ENCODE peak calls at places on chromosomes 4 and X, in four cellular contexts. B, X, Z and N are unnamed samples.
A peak's percentile ranks its signal among the peaks of the same experiment; 100 is the strongest.

GRCh38 chr4:21726255-21726815 is 222.2 kb downstream of the KCNIP4 start:
- DNase-seq in B (no peak), X (peak; percentile 60), Z (peak; percentile 85), N (no peak)

GRCh38 chr4:7351014-7351413 is 83.7 kb downstream of the PSAPL1 start:
- DNase-seq in B (no peak), X (no peak), Z (no peak), N (no peak)

GRCh38 chrX:13473666-13474516 is 95.5 kb upstream of the EGFL6 start:
- DNase-seq in B (peak; percentile 7), X (peak; percentile 33), Z (no peak), N (peak; percentile 32)

GRCh38 chrX:112826020-112826419 is 14.6 kb downstream of the AMOT start:
- DNase-seq in B (no peak), X (no peak), Z (no peak), N (no peak)

GRCh38 chr4:84279678-84280077 is 219.4 kb downstream of the NKX6-1 start:
- DNase-seq in B (no peak), X (no peak), Z (no peak), N (no peak)

GRCh38 chr4:123462007-123462406 is 65.4 kb downstream of the SPRY1 start:
- DNase-seq in B (no peak), X (no peak), Z (no peak), N (no peak)

GRCh38 chrX:115592997-115593734 is 32.2 kb downstream of the PLS3 start:
- DNase-seq in B (no peak), X (peak; percentile 76), Z (peak; percentile 71), N (no peak)

GRCh38 chrX:7168366-7168765 is 20.4 kb upstream of the PUDP start:
- DNase-seq in B (no peak), X (no peak), Z (no peak), N (no peak)

GRCh38 chr4:108080752-108081151 is 88.0 kb downstream of the LEF1 start:
- DNase-seq in B (peak; percentile 35), X (no peak), Z (no peak), N (no peak)

GRCh38 chr4:53962516-53963225 is 101.7 kb downstream of the CHIC2 start:
- DNase-seq in B (no peak), X (peak; percentile 55), Z (no peak), N (no peak)

GRCh38 chr4:187478292-187479205 is 517.0 kb upstream of the ZFP42 start:
- DNase-seq in B (no peak), X (peak; percentile 48), Z (no peak), N (no peak)

GRCh38 chr4:39324446-39324845 is 41.7 kb downstream of the RFC1 start:
- DNase-seq in B (no peak), X (peak; percentile 38), Z (peak; percentile 10), N (no peak)

GRCh38 chr4:92497141-92497540 is 193.4 kb downstream of the GRID2 start:
- DNase-seq in B (no peak), X (no peak), Z (no peak), N (no peak)

GRCh38 chr4:2364654-2365053 is 53.8 kb downstream of the ZFYVE28 start:
- DNase-seq in B (peak; percentile 45), X (peak; percentile 53), Z (no peak), N (peak; percentile 69)

GRCh38 chr4:102734591-102735385 is 26.0 kb downstream of the MANBA start:
- DNase-seq in B (no peak), X (no peak), Z (no peak), N (peak; percentile 57)

GRCh38 chrX:55709735-55710134 is 7.8 kb upstream of the RRAGB start:
- DNase-seq in B (no peak), X (no peak), Z (no peak), N (no peak)

GRCh38 chr4:85831647-85832046 is 356.7 kb downstream of the ARHGAP24 start:
- DNase-seq in B (no peak), X (no peak), Z (no peak), N (no peak)

GRCh38 chr4:138158746-138159297 is 83.3 kb downstream of the SLC7A11 start:
- DNase-seq in B (no peak), X (peak; percentile 67), Z (peak; percentile 43), N (no peak)

GRCh38 chr4:87908341-87908740 is 67.2 kb upstream of the SPP1 start:
- DNase-seq in B (no peak), X (no peak), Z (no peak), N (no peak)

GRCh38 chrX:24002167-24002566 is 24.8 kb downstream of the KLHL15 start:
- DNase-seq in B (no peak), X (no peak), Z (no peak), N (peak; percentile 7)

GRCh38 chrX:48782795-48783194 is 3.6 kb upstream of the GATA1 start:
- DNase-seq in B (no peak), X (no peak), Z (no peak), N (no peak)

GRCh38 chr4:52979020-52979419 is 116.9 kb downstream of the RASL11B start:
- DNase-seq in B (no peak), X (peak; percentile 20), Z (no peak), N (no peak)

GRCh38 chrX:134636859-134637258 is 21.4 kb downstream of the PLAC1 start:
- DNase-seq in B (no peak), X (peak; percentile 25), Z (no peak), N (no peak)

GRCh38 chr4:71828450-71828849 is 44.6 kb upstream of the GC start:
- DNase-seq in B (no peak), X (no peak), Z (no peak), N (no peak)

GRCh38 chrX:77014655-77015377 is 432.4 kb upstream of the FGF16 start:
- DNase-seq in B (no peak), X (no peak), Z (no peak), N (no peak)

GRCh38 chr4:71026086-71026485 is 32.6 kb downstream of the DCK start:
- DNase-seq in B (no peak), X (peak; percentile 78), Z (peak; percentile 82), N (no peak)

GRCh38 chr4:126977306-126977705 is 655.5 kb upstream of the INTU start:
- DNase-seq in B (no peak), X (peak; percentile 16), Z (no peak), N (no peak)

GRCh38 chr4:97984545-97985131 is 158.6 kb downstream of the STPG2 start:
- DNase-seq in B (no peak), X (peak; percentile 10), Z (peak; percentile 33), N (no peak)

GRCh38 chrX:123818243-123818642 is 41.6 kb upstream of the XIAP start:
- DNase-seq in B (no peak), X (no peak), Z (no peak), N (no peak)

GRCh38 chrX:69232945-69233344 is 67.7 kb upstream of the PJA1 start:
- DNase-seq in B (no peak), X (no peak), Z (no peak), N (no peak)

GRCh38 chr4:84913176-84913575 is 53.3 kb downstream of the WDFY3 start:
- DNase-seq in B (no peak), X (no peak), Z (no peak), N (no peak)

GRCh38 chr4:68359508-68359907 is 9.6 kb upstream of the YTHDC1 start:
- DNase-seq in B (no peak), X (no peak), Z (no peak), N (no peak)

GRCh38 chr4:52651993-52652672 is 7.0 kb downstream of the USP46 start:
- DNase-seq in B (no peak), X (no peak), Z (no peak), N (no peak)

GRCh38 chr4:186739802-186740434 is 16.3 kb upstream of the FAT1 start:
- DNase-seq in B (no peak), X (no peak), Z (no peak), N (no peak)

GRCh38 chr4:89992744-89993143 is 98.1 kb downstream of the MMRN1 start:
- DNase-seq in B (no peak), X (no peak), Z (no peak), N (no peak)

GRCh38 chr4:163815776-163816175 is 321.3 kb downstream of the TMA16 start:
- DNase-seq in B (no peak), X (no peak), Z (no peak), N (peak; percentile 3)

GRCh38 chr4:163810757-163811156 is 316.3 kb downstream of the TMA16 start:
- DNase-seq in B (no peak), X (no peak), Z (no peak), N (no peak)

GRCh38 chr4:163818673-163819072 is 324.2 kb downstream of the TMA16 start:
- DNase-seq in B (no peak), X (no peak), Z (no peak), N (no peak)

DNA sequence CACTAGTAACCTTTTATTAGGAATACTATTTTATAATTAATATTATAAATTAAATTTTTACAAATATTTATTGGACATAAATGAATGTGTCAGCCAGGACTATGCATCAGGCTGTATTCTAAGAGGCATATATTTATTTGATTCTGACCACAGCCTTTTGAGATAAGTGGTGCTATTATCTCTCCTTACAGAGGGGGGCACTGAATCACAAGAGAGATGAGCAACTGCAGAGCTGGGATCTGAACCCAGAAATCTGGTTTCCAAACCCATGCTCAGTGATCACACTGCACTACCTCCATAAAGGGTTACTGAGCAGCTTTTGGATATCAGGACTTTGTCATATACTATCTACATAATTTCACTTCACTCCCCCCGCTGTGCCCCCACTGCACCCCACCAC is 322.0 kb downstream of the TMA16 start:
- DNase-seq in B (no peak), X (no peak), Z (no peak), N (no peak)
- TF ChIP-seq CTCF in B (no peak), X (no peak), Z (no peak), N (no peak)

DNA sequence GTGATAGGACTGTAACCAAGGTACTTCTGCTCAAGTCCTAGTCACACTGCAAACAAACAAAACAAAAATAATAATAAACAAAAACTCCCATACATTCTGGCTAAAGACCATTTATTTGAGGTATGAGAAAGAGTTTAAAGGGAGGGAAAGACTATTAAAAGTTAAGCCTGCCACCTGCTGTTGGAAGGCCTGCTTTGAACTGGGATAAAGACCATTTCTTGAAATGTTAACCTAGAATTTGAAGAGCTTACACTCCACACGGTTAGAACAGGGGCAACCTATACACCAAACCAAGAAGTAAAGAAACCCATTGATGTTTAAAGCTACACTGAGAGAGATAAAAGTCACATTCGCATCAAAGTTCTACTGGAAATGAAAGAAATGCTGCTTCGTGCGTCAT is 548.7 kb upstream of the DIPK2B start:
- DNase-seq in B (no peak), X (peak; percentile 55), Z (peak; percentile 43), N (no peak)
- TF ChIP-seq CTCF in B (no peak), X (peak; percentile 45), Z (no peak), N (no peak)

DNA sequence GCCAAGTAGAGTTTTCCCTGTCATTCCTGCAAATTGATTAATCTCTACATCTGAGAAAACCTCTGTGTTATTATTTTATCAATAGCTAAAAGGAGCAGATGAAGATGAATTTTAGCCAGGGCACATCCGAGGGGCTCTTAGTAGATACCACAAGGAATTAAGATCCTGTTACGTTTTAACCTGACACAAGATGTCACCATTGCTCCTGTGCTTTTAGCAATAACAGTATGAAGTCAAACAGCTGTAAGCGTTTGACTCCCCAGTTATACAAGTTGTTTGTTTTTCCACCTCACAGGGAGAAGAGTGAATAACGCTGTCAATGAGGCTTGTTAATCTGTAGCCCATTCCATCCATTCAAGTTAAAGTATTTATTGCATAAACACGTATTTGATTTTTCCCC is 76.0 kb upstream of the AP1S2 start:
- DNase-seq in B (no peak), X (peak; percentile 63), Z (peak; percentile 36), N (peak; percentile 19)
- TF ChIP-seq CTCF in B (no peak), X (peak; percentile 36), Z (no peak), N (no peak)

GRCh38 chrX:57607295-57608187 is 15.7 kb downstream of the ZXDB start:
- DNase-seq in B (no peak), X (no peak), Z (no peak), N (no peak)
- TF ChIP-seq CTCF in B (no peak), X (no peak), Z (no peak), N (no peak)